ENCODE peak calls at places on chromosomes 12 and 14, in five cellular contexts. Y is lung, C is fibroblast of lung, Z is SK-N-SH, L is IMR-90. H is an unnamed sample.

GRCh38 chr12:121580959-121581680 is at the start of gene KDM2B:
- DNase-seq in Y (no peak), C (peak; percentile 64), Z (peak; percentile 46), L (peak; percentile 67), H (peak; percentile 73)

GRCh38 chr12:82937151-82937550 is 250.4 kb downstream of the TMTC2 start:
- DNase-seq in Y (no peak), C (peak; percentile 11), Z (no peak), L (no peak), H (no peak)

GRCh38 chr12:58030566-58031279 is 89.4 kb downstream of the ATP23 start:
- DNase-seq in Y (no peak), C (peak; percentile 7), Z (no peak), L (peak; percentile 4), H (no peak)

GRCh38 chr12:105418232-105418631 is 87.7 kb downstream of the C12orf75 start:
- DNase-seq in Y (no peak), C (peak; percentile 57), Z (no peak), L (peak; percentile 89), H (peak; percentile 20)

GRCh38 chr12:129605666-129606065 is 298.2 kb downstream of the TMEM132D start:
- DNase-seq in Y (no peak), C (no peak), Z (no peak), L (no peak), H (no peak)

GRCh38 chr12:116099664-116100432 is 177.6 kb downstream of the MED13L start:
- DNase-seq in Y (no peak), C (no peak), Z (no peak), L (no peak), H (no peak)

GRCh38 chr12:50637870-50638481 is 125.9 kb upstream of the ATF1 start:
- DNase-seq in Y (no peak), C (peak; percentile 78), Z (peak; percentile 45), L (peak; percentile 69), H (peak; percentile 74)

GRCh38 chr12:6829532-6830220 is 1.5 kb downstream of the P3H3 start:
- DNase-seq in Y (no peak), C (no peak), Z (peak; percentile 76), L (peak; percentile 43), H (no peak)

GRCh38 chr12:1787714-1788113 is 32.7 kb upstream of the LRTM2 start:
- DNase-seq in Y (no peak), C (no peak), Z (no peak), L (no peak), H (no peak)

GRCh38 chr14:106586098-106586704 is 1059.8 kb downstream of the TMEM121 start:
- DNase-seq in Y (no peak), C (no peak), Z (peak; percentile 36), L (no peak), H (peak; percentile 1)

GRCh38 chr14:99006271-99006670 is 265.7 kb downstream of the BCL11B start:
- DNase-seq in Y (no peak), C (no peak), Z (no peak), L (no peak), H (no peak)

GRCh38 chr12:60052483-60052882 is 456.7 kb downstream of the SLC16A7 start:
- DNase-seq in Y (no peak), C (peak; percentile 70), Z (no peak), L (peak; percentile 13), H (no peak)

GRCh38 chr14:105439710-105440553 is 20.3 kb downstream of the MTA1 start:
- DNase-seq in Y (no peak), C (no peak), Z (peak; percentile 68), L (no peak), H (no peak)

GRCh38 chr12:132216354-132216987 is 72.2 kb downstream of the NOC4L start:
- DNase-seq in Y (no peak), C (no peak), Z (no peak), L (no peak), H (no peak)

GRCh38 chr12:110244829-110245228 is 36.2 kb upstream of the ATP2A2 start:
- DNase-seq in Y (no peak), C (no peak), Z (no peak), L (no peak), H (peak; percentile 87)

GRCh38 chr14:75699331-75699730 is 38.3 kb downstream of the TTLL5 start:
- DNase-seq in Y (no peak), C (no peak), Z (no peak), L (no peak), H (no peak)

GRCh38 chr14:105216490-105217247 is 31.7 kb upstream of the BTBD6 start:
- DNase-seq in Y (no peak), C (no peak), Z (no peak), L (no peak), H (no peak)

GRCh38 chr12:87793134-87793533 is 236.1 kb downstream of the C12orf50 start:
- DNase-seq in Y (no peak), C (peak; percentile 73), Z (no peak), L (peak; percentile 81), H (no peak)

GRCh38 chr12:121799175-121799841 is 4.5 kb upstream of the SETD1B start:
- DNase-seq in Y (peak; percentile 71), C (peak; percentile 89), Z (peak; percentile 75), L (peak; percentile 85), H (peak; percentile 61)

GRCh38 chr14:71474866-71475265 is 457.4 kb upstream of the RGS6 start:
- DNase-seq in Y (no peak), C (no peak), Z (no peak), L (no peak), H (no peak)

GRCh38 chr12:103848132-103848531 is 7.1 kb upstream of the NT5DC3 start:
- DNase-seq in Y (no peak), C (no peak), Z (no peak), L (no peak), H (no peak)

GRCh38 chr12:103848917-103849491 is 8.0 kb upstream of the NT5DC3 start:
- DNase-seq in Y (no peak), C (no peak), Z (no peak), L (no peak), H (no peak)

GRCh38 chr12:103851127-103851526 is 10.1 kb upstream of the NT5DC3 start:
- DNase-seq in Y (no peak), C (no peak), Z (no peak), L (peak; percentile 49), H (no peak)

GRCh38 chr12:103852498-103852992 is 11.5 kb upstream of the NT5DC3 start:
- DNase-seq in Y (no peak), C (no peak), Z (no peak), L (peak; percentile 54), H (peak; percentile 46)

DNA sequence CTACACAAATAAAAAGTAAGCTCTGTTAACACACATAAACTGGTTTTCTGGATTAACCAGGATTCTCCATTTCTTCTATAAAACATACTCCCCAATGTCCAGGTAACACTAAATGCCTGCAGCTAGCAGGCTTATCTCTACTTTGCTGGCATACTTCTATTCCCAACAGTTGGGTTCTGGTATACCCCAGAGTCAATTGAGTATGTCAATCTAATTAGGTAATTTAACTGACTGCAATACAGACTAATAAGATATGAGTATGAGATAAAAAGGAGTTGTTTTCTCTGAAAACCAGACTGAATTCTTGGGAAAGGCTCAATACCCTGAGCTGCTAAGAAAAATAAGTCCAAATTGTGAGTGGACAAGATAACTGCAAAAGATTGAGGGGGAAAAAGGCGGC is 9.4 kb upstream of the NT5DC3 start:
- DNase-seq in Y (no peak), C (no peak), Z (peak; percentile 40), L (no peak), H (no peak)
- TF ChIP-seq CTCF in Y (no peak), C (no peak), Z (no peak), L (no peak), H (no peak)

DNA sequence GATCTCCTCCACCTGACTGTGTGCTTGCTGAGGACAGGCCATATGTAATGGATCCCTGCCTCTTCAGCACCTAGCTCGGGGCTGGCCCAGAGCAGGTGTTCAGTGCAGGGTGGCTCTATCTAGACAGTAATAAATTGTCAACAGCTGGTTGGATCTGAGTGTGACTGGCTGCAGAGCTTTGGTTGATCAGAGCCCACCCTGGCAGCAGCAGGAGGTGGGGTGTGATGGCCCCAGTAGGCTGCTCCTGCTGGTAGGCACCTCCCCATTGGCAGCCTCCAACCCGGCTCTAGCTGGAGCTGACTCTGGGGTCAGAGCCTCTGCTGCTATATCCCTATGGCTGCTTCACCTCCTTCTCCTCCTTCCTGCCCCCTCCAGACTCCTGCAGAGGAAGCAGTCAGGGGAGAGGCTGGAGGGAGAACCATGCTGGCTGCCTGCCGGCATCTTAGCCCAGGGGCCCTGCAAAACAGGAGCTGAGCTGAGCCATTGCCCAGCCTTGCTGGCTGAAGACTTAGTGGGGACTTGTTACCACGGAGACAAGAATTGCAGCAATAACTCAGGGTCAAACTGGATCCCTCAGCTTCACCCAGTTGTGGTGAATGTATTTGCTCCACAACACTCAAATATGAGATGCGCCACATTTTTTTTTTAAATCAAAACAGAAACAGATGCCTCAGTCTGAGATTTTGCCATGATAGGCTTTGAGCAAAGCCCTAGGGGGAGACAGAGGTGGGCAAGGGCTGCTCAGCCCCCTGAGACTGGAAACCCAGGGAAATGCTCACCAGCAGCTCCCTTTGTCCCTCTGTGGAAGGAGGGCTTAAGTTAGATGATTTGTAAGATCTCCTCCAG is 22.2 kb downstream of the TMEM63C start:
- DNase-seq in Y (no peak), C (no peak), Z (peak; percentile 70), L (no peak), H (no peak)
- H3K27ac ChIP-seq in Y (no peak overlapping the region), C (no peak overlapping the region), Z (peak overlapping the region; percentile 70), L (no peak overlapping the region), H (peak overlapping the region; percentile 18)

GRCh38 chr12:12892670-12893290 is 1.4 kb downstream of the GPRC5A start:
- DNase-seq in Y (peak; percentile 87), C (no peak), Z (no peak), L (no peak), H (peak; percentile 33)

GRCh38 chr12:12889701-12890100 is 1.7 kb upstream of the GPRC5A start:
- DNase-seq in Y (no peak), C (no peak), Z (no peak), L (no peak), H (no peak)

GRCh38 chr12:12891646-12892355 is 439 bp downstream of the GPRC5A start:
- DNase-seq in Y (no peak), C (no peak), Z (no peak), L (no peak), H (no peak)

GRCh38 chr12:12890492-12890814 is 909 bp upstream of the GPRC5A start:
- DNase-seq in Y (peak; percentile 53), C (peak; percentile 55), Z (peak; percentile 77), L (peak; percentile 68), H (peak; percentile 34)

GRCh38 chr12:12890815-12891645 is at the start of gene GPRC5A:
- DNase-seq in Y (peak; percentile 94), C (peak; percentile 98), Z (peak; percentile 68), L (peak; percentile 98), H (peak; percentile 79)
- TF ChIP-seq CTCF in Y (no peak), C (no peak), Z (peak; percentile 24), L (peak; percentile 47), H (peak; percentile 38)

GRCh38 chr14:51342226-51342625 is 102.2 kb downstream of the TMX1 start:
- DNase-seq in Y (no peak), C (peak; percentile 11), Z (no peak), L (peak; percentile 56), H (no peak)

GRCh38 chr14:51335521-51335920 is 95.5 kb downstream of the TMX1 start:
- DNase-seq in Y (no peak), C (no peak), Z (no peak), L (no peak), H (no peak)

GRCh38 chr14:51337520-51337919 is 97.5 kb downstream of the TMX1 start:
- DNase-seq in Y (no peak), C (no peak), Z (peak; percentile 15), L (no peak), H (no peak)

GRCh38 chr14:51336304-51336703 is 96.3 kb downstream of the TMX1 start:
- DNase-seq in Y (no peak), C (no peak), Z (no peak), L (no peak), H (no peak)

DNA sequence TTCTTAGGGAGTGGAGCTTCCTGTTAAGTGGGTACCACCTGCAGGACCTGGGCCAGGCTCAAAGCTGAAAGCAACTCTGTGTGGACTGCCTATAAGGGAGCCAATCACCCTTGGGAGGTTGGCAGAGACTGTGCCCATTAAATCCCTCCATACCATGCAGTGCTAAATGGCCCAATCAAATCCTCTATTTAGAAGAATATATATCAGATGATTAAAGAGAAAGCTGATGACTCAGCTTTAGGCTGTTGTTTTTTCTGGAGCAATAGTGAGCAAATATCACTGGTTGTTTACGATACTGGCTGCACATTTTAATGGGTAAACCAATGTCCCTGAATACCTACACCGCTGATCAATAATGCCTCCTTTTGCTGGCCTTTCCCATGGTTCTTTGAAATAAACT is 101.3 kb downstream of the TMX1 start:
- DNase-seq in Y (no peak), C (peak; percentile 15), Z (no peak), L (no peak), H (no peak)
- H3K27ac ChIP-seq in Y (no peak overlapping the region), C (no peak overlapping the region), Z (no peak overlapping the region), L (no peak overlapping the region), H (no peak overlapping the region)